ENCODE peak calls at places on chromosome 5, in six cellular contexts. Q is left ventricle myocardium superior; M is stimulated activated CD8-positive, alpha-beta memory T cell treated with anti-CD3 and anti-CD28 coated beads, Interleukin-15, amount 100 ng/mL, for 48 hours; P is RWPE1; D is stimulated activated naive CD4-positive, alpha-beta T cell; U is fibroblast of mammary gland. K is an unnamed sample.

GRCh38 chr5:160262665-160263064 is 33.4 kb downstream of the FABP6 start:
- DNase-seq in Q (no peak), M (no peak), P (no peak), D (no peak), U (no peak), K (no peak)

GRCh38 chr5:150503977-150504620 is 3.8 kb upstream of the NDST1 start:
- DNase-seq in Q (peak), M (no peak), P (no peak), D (no peak), U (peak), K (no peak)

GRCh38 chr5:160128632-160129031 is 9.4 kb upstream of the PWWP2A start:
- DNase-seq in Q (no peak), M (no peak), P (no peak), D (no peak), U (no peak), K (no peak)

GRCh38 chr5:103369125-103370120 is 110.9 kb downstream of the MACIR start:
- DNase-seq in Q (no peak), M (no peak), P (no peak), D (no peak), U (no peak), K (no peak)

GRCh38 chr5:110957934-110958333 is 113.6 kb upstream of the TSLP start:
- DNase-seq in Q (no peak), M (no peak), P (peak), D (no peak), U (peak), K (no peak)

GRCh38 chr5:83921794-83922193 is 201.1 kb upstream of the HAPLN1 start:
- DNase-seq in Q (no peak), M (no peak), P (no peak), D (no peak), U (no peak), K (no peak)

GRCh38 chr5:88502179-88503064 is 233.8 kb upstream of the TMEM161B start:
- DNase-seq in Q (no peak), M (no peak), P (no peak), D (peak), U (no peak), K (no peak)

GRCh38 chr5:152532714-152533113 is 127.6 kb upstream of the NMUR2 start:
- DNase-seq in Q (no peak), M (no peak), P (peak), D (no peak), U (peak), K (peak)

GRCh38 chr5:107359916-107360234 is 310.9 kb downstream of the EFNA5 start:
- DNase-seq in Q (no peak), M (no peak), P (no peak), D (no peak), U (no peak), K (no peak)

GRCh38 chr5:132422720-132423442 is 53.4 kb downstream of the SLC22A5 start:
- DNase-seq in Q (peak), M (no peak), P (no peak), D (no peak), U (peak), K (no peak)

GRCh38 chr5:92758552-92758951 is 822.5 kb downstream of the NR2F1-AS1 start:
- DNase-seq in Q (no peak), M (no peak), P (peak), D (no peak), U (peak), K (no peak)

GRCh38 chr5:128629162-128629561 is 91.1 kb upstream of the FBN2 start:
- DNase-seq in Q (no peak), M (no peak), P (no peak), D (no peak), U (no peak), K (no peak)

GRCh38 chr5:164302533-164303235 is 797.3 kb downstream of the MAT2B start:
- DNase-seq in Q (no peak), M (no peak), P (peak), D (no peak), U (peak), K (no peak)

GRCh38 chr5:13553896-13554295 is 390.6 kb downstream of the DNAH5 start:
- DNase-seq in Q (no peak), M (no peak), P (peak), D (no peak), U (peak), K (no peak)

GRCh38 chr5:1467341-1468246 is 22.4 kb upstream of the SLC6A3 start:
- DNase-seq in Q (no peak), M (no peak), P (no peak), D (no peak), U (no peak), K (no peak)

GRCh38 chr5:180121799-180122198 is 50.2 kb upstream of the RNF130 start:
- DNase-seq in Q (peak), M (no peak), P (no peak), D (no peak), U (no peak), K (no peak)

GRCh38 chr5:132260051-132260450 is 2.6 kb downstream of the PDLIM4 start:
- DNase-seq in Q (no peak), M (no peak), P (peak), D (no peak), U (peak), K (no peak)

GRCh38 chr5:173055722-173055982 is 500 bp upstream of the CREBRF start:
- DNase-seq in Q (no peak), M (no peak), P (no peak), D (no peak), U (no peak), K (no peak)

GRCh38 chr5:110751902-110752762 is 13.3 kb downstream of the SLC25A46 start:
- DNase-seq in Q (no peak), M (no peak), P (no peak), D (no peak), U (peak), K (no peak)

GRCh38 chr5:105924366-105924765 is 1746.4 kb downstream of the EFNA5 start:
- DNase-seq in Q (no peak), M (no peak), P (no peak), D (no peak), U (peak), K (no peak)

GRCh38 chr5:776862-777711 is 7.4 kb downstream of the ZDHHC11B start:
- DNase-seq in Q (no peak), M (no peak), P (no peak), D (no peak), U (peak), K (no peak)

GRCh38 chr5:76692274-76692540 is 23.7 kb upstream of the F2R start:
- DNase-seq in Q (no peak), M (no peak), P (no peak), D (no peak), U (no peak), K (no peak)

GRCh38 chr5:67896312-67896985 is 319.1 kb upstream of the PIK3R1 start:
- DNase-seq in Q (no peak), M (no peak), P (no peak), D (no peak), U (no peak), K (no peak)